ENCODE peak calls at places on chromosome 6, in five cellular contexts. F, R, I, Z and D are unnamed samples.

GRCh38 chr6:139124887-139125672 is 9.8 kb upstream of the HECA start:
- DNase-seq in R (peak), I (peak), F (peak), Z (peak), D (peak)

GRCh38 chr6:131251593-131252204 is 116.4 kb downstream of the AKAP7 start:
- DNase-seq in F (no peak), Z (no peak), R (no peak), I (no peak), D (no peak)

GRCh38 chr6:48613221-48613949 is 502.4 kb upstream of the PTCHD4 start:
- DNase-seq in Z (no peak), R (no peak), F (no peak), I (no peak), D (no peak)

GRCh38 chr6:151391471-151392428 is at the start of gene ZBTB2:
- DNase-seq in I (no peak), F (no peak), Z (peak), R (peak), D (peak)

GRCh38 chr6:137352859-137353258 is 133.7 kb upstream of the IFNGR1 start:
- DNase-seq in F (no peak), Z (no peak), I (no peak), R (peak), D (no peak)

GRCh38 chr6:116580198-116580597 is 8.9 kb downstream of the RWDD1 start:
- DNase-seq in I (no peak), F (no peak), R (no peak), Z (no peak), D (no peak)

GRCh38 chr6:8088886-8089285 is 13.5 kb downstream of the EEF1E1 start:
- DNase-seq in I (no peak), Z (no peak), F (no peak), R (no peak), D (no peak)

GRCh38 chr6:11143394-11144371 is 32.2 kb upstream of the ERVFRD-1 start:
- DNase-seq in I (peak), F (no peak), Z (peak), R (peak), D (no peak)

GRCh38 chr6:139135578-139136545 is 982 bp downstream of the HECA start:
- DNase-seq in I (no peak), Z (peak), F (no peak), R (no peak), D (peak)

GRCh38 chr6:71238351-71238750 is 50.3 kb upstream of the OGFRL1 start:
- DNase-seq in I (no peak), F (no peak), R (no peak), Z (no peak), D (no peak)

GRCh38 chr6:127690092-127690491 is 113.1 kb downstream of the C6orf58 start:
- DNase-seq in I (peak), R (no peak), Z (no peak), F (no peak), D (peak)

GRCh38 chr6:95866732-95867131 is 149.0 kb upstream of the FUT9 start:
- DNase-seq in I (peak), F (no peak), Z (peak), R (peak), D (peak)

GRCh38 chr6:130105996-130106704 is 87.8 kb downstream of the L3MBTL3 start:
- DNase-seq in Z (peak), R (no peak), I (no peak), F (no peak), D (no peak)

DNA sequence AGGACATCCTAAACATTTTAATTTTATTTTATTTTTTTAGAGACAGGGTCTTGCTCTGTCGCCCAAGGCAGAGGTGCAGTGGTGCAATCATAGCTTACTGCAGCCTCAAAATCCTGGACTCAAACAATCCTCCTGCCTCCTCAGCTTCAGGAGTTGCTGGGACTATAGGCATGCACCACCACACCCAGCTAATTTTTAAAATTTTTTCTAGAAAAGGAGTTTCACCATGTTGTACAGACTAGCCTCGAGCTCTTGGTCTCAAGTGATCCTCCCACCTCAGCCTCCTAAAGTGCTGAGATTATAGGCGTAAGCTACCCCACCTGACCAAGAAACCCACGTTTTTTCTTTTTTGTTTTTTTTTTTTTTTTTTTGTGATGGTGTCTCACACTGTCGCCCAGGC is 33.3 kb downstream of the BAK1 start:
- DNase-seq in Z (no peak), R (no peak), I (no peak), F (no peak), D (no peak)
- TF ChIP-seq EZH2 in Z (no peak), R (no peak), I (no peak), F (no peak), D (no peak)

GRCh38 chr6:134503542-134504281 is 185.8 kb upstream of the SGK1 start:
- DNase-seq in Z (no peak), I (no peak), R (no peak), F (no peak), D (no peak)

GRCh38 chr6:134506162-134506561 is 188.2 kb upstream of the SGK1 start:
- DNase-seq in R (no peak), F (no peak), I (no peak), Z (no peak), D (no peak)

DNA sequence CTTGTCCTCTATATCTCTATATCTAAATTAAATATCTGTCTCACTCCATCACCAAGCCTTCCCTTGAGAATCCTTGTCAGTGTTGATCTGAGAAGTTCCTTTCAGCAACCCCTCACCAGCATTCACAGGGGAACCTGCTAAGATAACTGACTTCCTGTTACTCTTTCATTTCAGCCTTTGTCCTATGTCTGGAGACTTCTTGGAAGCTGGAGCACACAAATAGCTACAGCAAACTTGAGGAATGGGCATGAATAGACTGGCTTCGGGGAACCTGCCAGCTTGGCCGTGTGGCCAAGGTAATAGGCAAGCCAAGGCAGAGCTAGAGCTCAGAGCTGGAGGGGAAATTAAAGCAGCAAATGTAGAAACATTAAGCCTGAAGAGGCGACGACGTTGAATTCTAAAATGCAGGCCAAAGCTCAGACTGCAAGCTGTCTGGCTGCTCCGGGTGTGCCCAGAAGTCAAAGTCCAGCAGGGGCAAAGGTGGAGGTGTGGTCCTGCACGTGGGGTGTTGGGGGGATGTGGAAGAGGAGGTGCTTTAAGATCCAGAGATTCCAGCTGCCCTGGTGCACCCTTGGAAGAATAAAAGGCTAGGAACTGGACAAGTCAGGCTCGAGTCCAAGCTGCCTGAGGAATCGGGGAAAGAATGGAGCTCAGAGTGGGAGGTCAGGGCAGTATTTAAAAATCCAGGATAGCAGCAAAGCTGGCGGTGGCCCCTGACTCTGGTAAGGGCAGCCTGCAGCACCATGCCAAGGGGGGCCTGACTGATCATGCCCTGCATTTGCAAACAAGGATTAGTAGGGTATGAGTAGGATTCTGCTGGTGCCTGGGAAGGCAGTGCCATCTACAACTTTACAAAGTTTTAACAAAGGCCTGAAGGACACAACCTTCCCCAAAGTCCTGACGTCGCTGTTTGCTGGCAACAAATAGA is 185.0 kb upstream of the SGK1 start:
- DNase-seq in F (no peak), Z (no peak), I (no peak), R (no peak), D (no peak)
- H3K27ac ChIP-seq in F (no peak), Z (no peak), I (no peak), R (no peak), D (no peak)

GRCh38 chr6:134624781-134625180 is 306.9 kb upstream of the SGK1 start:
- DNase-seq in F (no peak), Z (no peak), R (no peak), I (no peak), D (no peak)
- TF ChIP-seq REST in F (no peak), Z (no peak), R (no peak), I (no peak), D (no peak)

GRCh38 chr6:98832282-98833100 is 1.9 kb upstream of the POU3F2 start:
- DNase-seq in I (no peak), R (no peak), F (no peak), Z (no peak), D (peak)
- TF ChIP-seq EZH2 in I (no peak), R (peak), F (no peak), Z (no peak), D (peak)

GRCh38 chr6:38346291-38347079 is 293.2 kb downstream of the BTBD9 start:
- DNase-seq in Z (no peak), F (no peak), I (no peak), R (no peak), D (peak)
- H3K27ac ChIP-seq in Z (no peak), F (no peak), I (no peak), R (no peak), D (no peak)

GRCh38 chr6:44297063-44298038 is 15.8 kb downstream of the AARS2 start:
- DNase-seq in Z (peak), F (no peak), R (no peak), I (no peak), D (peak)
- TF ChIP-seq REST in Z (no peak), F (no peak), R (no peak), I (no peak), D (no peak)

DNA sequence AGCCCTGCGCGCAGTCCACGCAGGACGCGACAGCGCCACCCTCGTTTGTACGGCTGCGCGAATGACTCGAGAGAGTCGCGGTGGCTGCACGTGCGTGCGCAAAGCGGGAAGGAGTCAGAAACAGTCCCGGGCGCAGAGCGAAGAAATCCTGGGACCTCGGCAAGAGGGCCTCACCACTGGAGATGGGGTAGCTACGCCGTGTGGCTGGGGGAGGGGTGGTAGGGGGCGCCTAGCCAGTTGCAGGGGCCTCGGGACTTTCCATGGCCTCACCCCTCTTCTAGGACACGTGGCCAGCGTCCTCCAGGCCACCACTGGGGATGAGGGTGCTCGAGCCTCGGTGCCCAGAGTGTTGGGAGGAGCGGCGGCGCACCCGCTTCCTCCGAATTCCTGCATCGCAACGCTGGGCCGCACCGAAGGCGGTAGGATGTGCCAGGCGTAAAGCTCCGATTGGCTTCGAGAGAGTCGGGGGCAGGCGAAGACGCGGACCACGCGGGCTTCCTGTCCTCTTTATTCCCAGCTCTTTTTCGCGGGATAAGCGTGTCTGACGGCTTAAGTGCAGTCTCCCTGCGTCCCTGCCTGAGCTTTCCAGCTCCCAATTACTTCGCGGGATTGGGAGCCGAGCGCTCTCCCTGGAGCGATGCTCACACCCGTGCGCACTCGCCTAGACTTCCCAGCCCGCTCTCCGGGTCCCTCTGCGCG is 38.7 kb downstream of the NCR2 start:
- DNase-seq in R (no peak), I (no peak), F (no peak), Z (no peak), D (peak)
- TF ChIP-seq EZH2 in R (no peak), I (no peak), F (peak), Z (no peak), D (peak)

DNA sequence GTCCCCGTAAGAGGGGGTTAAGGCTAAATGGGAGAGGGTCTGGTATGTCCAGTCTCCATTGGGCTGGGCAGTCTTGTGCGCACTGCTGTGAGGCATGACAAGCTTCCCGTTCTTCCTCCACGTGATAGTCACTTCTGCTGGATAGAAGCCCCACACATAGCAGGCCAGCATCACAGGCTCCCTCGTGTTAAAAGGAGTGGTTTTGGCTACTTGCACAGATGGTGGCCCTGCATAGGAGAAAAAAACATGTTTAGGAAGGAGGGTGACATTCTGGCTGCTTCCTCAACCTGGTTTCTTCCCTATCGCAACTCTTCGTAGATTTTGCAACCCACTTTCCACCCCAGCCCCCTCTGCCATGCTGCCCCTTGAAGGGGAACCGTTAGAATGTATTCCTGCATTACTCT is 3.6 kb downstream of the HLA-DMB start:
- DNase-seq in F (no peak), I (no peak), R (no peak), Z (no peak), D (no peak)
- H3K27ac ChIP-seq in F (no peak), I (no peak), R (no peak), Z (no peak), D (no peak)

GRCh38 chr6:13212096-13212495 is 116.2 kb downstream of the TBC1D7 start:
- DNase-seq in R (no peak), Z (no peak), F (no peak), I (no peak), D (no peak)

GRCh38 chr6:13215390-13215789 is 112.9 kb downstream of the TBC1D7 start:
- DNase-seq in F (no peak), I (no peak), R (no peak), Z (no peak), D (no peak)

GRCh38 chr6:13216236-13216933 is 112.0 kb downstream of the TBC1D7 start:
- DNase-seq in R (no peak), F (no peak), Z (no peak), I (no peak), D (no peak)

GRCh38 chr6:13217206-13217905 is 111.0 kb downstream of the TBC1D7 start:
- DNase-seq in I (no peak), Z (no peak), F (no peak), R (peak), D (no peak)

DNA sequence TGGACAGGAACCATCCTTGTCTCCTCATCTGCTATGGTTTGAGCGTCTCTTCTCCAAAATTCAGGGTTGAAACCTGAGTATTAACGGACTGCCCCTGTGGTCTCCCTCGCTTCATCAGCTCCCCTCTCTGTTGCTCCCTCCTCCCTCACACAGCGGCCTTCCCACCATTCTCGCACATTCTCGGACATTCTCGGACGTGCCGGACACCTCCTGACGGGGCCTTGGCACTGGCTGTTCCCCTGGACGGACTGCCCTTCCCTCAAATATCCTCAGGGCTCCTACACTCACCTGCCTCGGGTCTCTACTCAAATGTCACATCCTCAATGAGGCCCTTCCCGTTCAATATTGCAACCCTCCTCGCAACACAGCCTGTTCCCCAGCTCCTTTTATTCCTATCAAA is 115.8 kb downstream of the TBC1D7 start:
- DNase-seq in R (no peak), F (no peak), I (no peak), Z (no peak), D (no peak)
- TF ChIP-seq REST in R (no peak), F (no peak), I (no peak), Z (no peak), D (no peak)

GRCh38 chr6:30461055-30461454 is 28.3 kb upstream of the HLA-E start:
- DNase-seq in I (no peak), F (no peak), R (no peak), Z (no peak), D (no peak)

GRCh38 chr6:30465582-30466306 is 23.6 kb upstream of the HLA-E start:
- DNase-seq in F (no peak), Z (no peak), R (no peak), I (no peak), D (no peak)

GRCh38 chr6:30463242-30463641 is 26.1 kb upstream of the HLA-E start:
- DNase-seq in F (no peak), R (no peak), I (no peak), Z (no peak), D (no peak)

GRCh38 chr6:30462482-30462881 is 26.8 kb upstream of the HLA-E start:
- DNase-seq in R (no peak), Z (no peak), I (no peak), F (no peak), D (no peak)

DNA sequence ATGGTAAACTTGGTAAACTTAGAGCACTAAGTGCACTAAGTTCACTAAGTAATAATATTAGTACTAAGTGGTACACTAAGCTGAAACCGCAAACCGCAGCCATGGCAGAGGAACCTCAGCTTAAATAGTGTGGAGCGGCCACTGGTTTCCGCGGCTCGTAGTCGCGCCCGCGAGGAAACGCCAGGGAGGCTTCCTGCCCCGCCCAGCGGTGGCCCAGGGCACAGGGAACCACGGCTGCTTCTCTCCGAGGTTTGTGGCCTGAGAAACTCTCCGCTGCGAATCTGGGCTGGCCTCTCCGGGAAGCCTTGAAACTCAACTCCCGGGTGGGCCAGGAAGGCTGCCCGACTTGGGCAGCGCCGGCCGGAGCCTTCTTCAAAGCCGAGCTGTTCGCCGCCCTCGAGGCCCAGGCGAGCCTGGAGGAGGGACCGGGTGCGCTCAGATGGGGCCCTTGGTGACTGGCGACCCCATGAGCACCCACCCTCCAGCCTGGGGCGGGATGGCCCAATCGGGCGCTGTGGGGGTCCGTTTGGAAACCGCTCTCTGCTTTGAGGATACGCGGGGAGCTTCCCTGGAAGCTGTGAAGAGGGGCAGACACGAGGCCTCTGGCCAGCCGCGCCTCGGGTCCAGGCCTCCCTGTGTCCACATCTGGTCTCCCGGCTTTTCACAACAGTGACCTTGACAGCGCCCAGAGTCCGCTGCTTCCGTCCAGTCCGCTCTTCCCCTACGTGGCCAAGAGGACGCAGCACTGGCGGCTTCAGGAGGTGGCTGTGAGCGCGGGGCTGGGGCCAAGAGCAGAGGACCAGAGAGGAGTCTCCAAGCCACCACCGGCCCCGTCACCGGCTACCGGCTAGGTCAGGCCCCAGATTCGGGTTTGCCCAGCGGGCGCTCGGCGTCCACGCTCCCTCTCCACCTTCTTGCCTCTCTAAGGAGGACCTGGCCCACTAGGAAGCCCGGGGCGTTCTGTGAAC is 25.4 kb upstream of the HLA-E start:
- DNase-seq in Z (no peak), R (peak), I (no peak), F (peak), D (peak)
- TF ChIP-seq EZH2 in Z (no peak), R (no peak), I (no peak), F (no peak), D (no peak)